ENCODE peak calls at places on chromosomes 12 and 14, in seven cellular contexts. S is NCI-H1105 treated with DMSO at 0.1 percent for 48 hours, J is thoracic aorta, D is AML-193, N is NCI-H82, T is SW480, W is cardiac fibroblast. Y is an unnamed sample.

GRCh38 chr12:674272-674781 is 11.1 kb upstream of the NINJ2 start:
- DNase-seq in S (no peak), J (no peak), D (peak; percentile 70), N (no peak), T (no peak), W (peak; percentile 22), Y (no peak)

GRCh38 chr12:92899388-92900001 is 29.6 kb downstream of the EEA1 start:
- DNase-seq in S (no peak), J (peak; percentile 70), D (no peak), N (peak; percentile 3), T (peak; percentile 63), W (peak; percentile 99), Y (no peak)

GRCh38 chr12:5557906-5558305 is 126.0 kb downstream of the NTF3 start:
- DNase-seq in S (no peak), J (no peak), D (no peak), N (no peak), T (no peak), W (no peak), Y (no peak)

GRCh38 chr14:73802431-73803188 is 49.0 kb upstream of the PTGR2 start:
- DNase-seq in S (no peak), J (no peak), D (no peak), N (peak; percentile 11), T (peak; percentile 22), W (no peak), Y (no peak)

GRCh38 chr12:62885242-62885641 is 49.7 kb downstream of the PPM1H start:
- DNase-seq in S (no peak), J (no peak), D (no peak), N (no peak), T (no peak), W (no peak), Y (no peak)

GRCh38 chr12:121026274-121027045 is 10.2 kb upstream of the C12orf43 start:
- DNase-seq in S (no peak), J (no peak), D (peak; percentile 6), N (peak; percentile 48), T (peak; percentile 45), W (no peak), Y (no peak)

GRCh38 chr14:63478024-63478423 is 65.2 kb downstream of the PPP2R5E start:
- DNase-seq in S (no peak), J (no peak), D (no peak), N (no peak), T (no peak), W (no peak), Y (no peak)

GRCh38 chr14:74829238-74829637 is 46.7 kb downstream of the PROX2 start:
- DNase-seq in S (no peak), J (no peak), D (no peak), N (no peak), T (no peak), W (no peak), Y (no peak)